ENCODE peak calls at places on chromosomes 3 and 15, in nine cellular contexts. R is bronchial epithelial cell, E is testis, Y is progenitor cell of endocrine pancreas, V is mesothelial cell of epicardium, A is M059J, Z is renal cortical epithelial cell, Q is T-cell, U is dorsolateral prefrontal cortex. G is an unnamed sample.

GRCh38 chr3:13370609-13371008 is 49.5 kb downstream of the NUP210 start:
- DNase-seq in E (no peak), Q (no peak), Z (no peak), V (no peak), R (no peak), U (peak), Y (no peak), A (no peak), G (no peak)

GRCh38 chr3:69088033-69088432 is 3.3 kb downstream of the ARL6IP5 start:
- DNase-seq in V (no peak), A (peak), Q (no peak), R (peak), E (no peak), U (no peak), Z (peak), Y (no peak), G (no peak)

GRCh38 chr15:45855210-45855906 is 220.5 kb downstream of the SQOR start:
- DNase-seq in R (no peak), U (no peak), Z (peak), V (no peak), A (peak), Y (no peak), Q (no peak), E (no peak), G (no peak)

GRCh38 chr3:32307591-32307990 is 69.1 kb downstream of the CMTM8 start:
- DNase-seq in A (no peak), U (no peak), E (no peak), V (no peak), Z (peak), Y (no peak), R (peak), Q (no peak), G (no peak)

GRCh38 chr15:98777426-98777825 is 129.1 kb downstream of the IGF1R start:
- DNase-seq in A (no peak), R (no peak), E (no peak), Z (no peak), Y (no peak), U (no peak), V (no peak), Q (no peak), G (no peak)

GRCh38 chr15:88257311-88257901 is 867 bp upstream of the NTRK3 start:
- DNase-seq in E (no peak), Q (no peak), R (no peak), Z (no peak), U (peak), A (no peak), V (no peak), Y (no peak), G (no peak)

GRCh38 chr3:49217688-49218470 is 46.5 kb downstream of the KLHDC8B start:
- DNase-seq in V (no peak), Q (no peak), Y (no peak), A (no peak), E (peak), U (no peak), Z (no peak), R (no peak), G (no peak)

GRCh38 chr3:70308760-70309159 is 3.7 kb downstream of the MDFIC2 start:
- DNase-seq in U (no peak), R (peak), Y (no peak), A (no peak), Z (peak), V (no peak), E (peak), Q (no peak), G (no peak)

GRCh38 chr15:55281517-55282227 is 7.9 kb downstream of the RAB27A start:
- DNase-seq in R (no peak), Q (no peak), E (no peak), V (no peak), Y (no peak), A (no peak), U (no peak), Z (no peak), G (no peak)

GRCh38 chr15:90598053-90598577 is 68.4 kb downstream of the CRTC3 start:
- DNase-seq in Q (no peak), U (peak), Z (no peak), A (no peak), V (no peak), Y (no peak), E (peak), R (no peak), G (no peak)

GRCh38 chr3:17298038-17298437 is 413.3 kb downstream of the PLCL2 start:
- DNase-seq in U (no peak), R (no peak), V (no peak), E (no peak), Y (no peak), Z (no peak), Q (no peak), A (no peak), G (no peak)

GRCh38 chr3:101519685-101520365 is 6.8 kb upstream of the SENP7 start:
- DNase-seq in U (no peak), Z (peak), Q (no peak), Y (no peak), V (no peak), E (no peak), A (peak), R (peak), G (no peak)

GRCh38 chr3:132870596-132870995 is 148.4 kb upstream of the NPHP3 start:
- DNase-seq in R (no peak), Z (no peak), Q (no peak), U (no peak), Y (no peak), A (peak), E (no peak), V (no peak), G (no peak)

GRCh38 chr3:78497692-78498091 is 1270.1 kb downstream of the ROBO1 start:
- DNase-seq in V (no peak), R (peak), A (no peak), Q (no peak), Z (peak), Y (no peak), U (no peak), E (no peak), G (no peak)

GRCh38 chr15:62895905-62896316 is 146.6 kb upstream of the TPM1 start:
- DNase-seq in Q (no peak), R (peak), U (no peak), Y (no peak), V (no peak), E (no peak), A (peak), Z (peak), G (no peak)

GRCh38 chr3:66426135-66426534 is 74.7 kb downstream of the LRIG1 start:
- DNase-seq in Q (no peak), Z (no peak), R (no peak), E (no peak), Y (no peak), A (no peak), V (no peak), U (no peak), G (no peak)

GRCh38 chr3:179828738-179829137 is 175.9 kb downstream of the USP13 start:
- DNase-seq in Q (no peak), Y (no peak), Z (no peak), U (no peak), E (no peak), V (no peak), A (no peak), R (no peak), G (no peak)

GRCh38 chr3:69776926-69777581 is 37.8 kb downstream of the MITF start:
- DNase-seq in V (no peak), Z (no peak), E (no peak), A (no peak), Q (no peak), U (no peak), R (no peak), Y (no peak), G (no peak)

GRCh38 chr3:73141531-73141930 is 80.1 kb downstream of the EBLN2 start:
- DNase-seq in Z (no peak), E (peak), A (no peak), U (no peak), R (no peak), Y (no peak), Q (no peak), V (no peak), G (no peak)